ENCODE peak calls at places on chromosomes 13 and 19, in eight cellular contexts. E is right lobe of liver, Z is AG10803, Q is psoas muscle, H is transverse colon, K is fibroblast of lung, O is tibial artery, T is RWPE1. Y is an unnamed sample.

GRCh38 chr13:24053505-24054251 is 106.8 kb upstream of the SPATA13 start:
- DNase-seq in O (no peak), Z (peak), T (peak), E (peak), Q (no peak), H (peak), K (peak), Y (no peak)

GRCh38 chr13:22154041-22154440 is 483.2 kb downstream of the FGF9 start:
- DNase-seq in O (no peak), T (no peak), Q (no peak), H (no peak), E (no peak), K (no peak), Z (no peak), Y (no peak)

GRCh38 chr13:59677966-59678814 is 485.5 kb downstream of the DIAPH3 start:
- DNase-seq in T (peak), E (no peak), K (peak), H (no peak), Z (peak), Q (no peak), O (no peak), Y (no peak)

GRCh38 chr13:108827637-108828036 is 198.2 kb downstream of the MYO16 start:
- DNase-seq in H (no peak), Z (no peak), E (no peak), O (no peak), T (no peak), Q (no peak), K (no peak), Y (no peak)

GRCh38 chr13:113220877-113221276 is 11.5 kb downstream of the CUL4A start:
- DNase-seq in K (peak), T (no peak), H (no peak), Z (peak), O (no peak), E (no peak), Q (no peak), Y (no peak)

GRCh38 chr19:45954132-45954531 is 19.5 kb downstream of the NOVA2 start:
- DNase-seq in K (peak), E (no peak), H (no peak), T (no peak), Z (no peak), O (no peak), Q (no peak), Y (no peak)

GRCh38 chr13:47039106-47039505 is 142.3 kb upstream of the HTR2A start:
- DNase-seq in H (no peak), Q (no peak), E (no peak), T (peak), Z (peak), K (peak), O (no peak), Y (no peak)

GRCh38 chr19:8194528-8195275 is 14.5 kb upstream of the CERS4 start:
- DNase-seq in H (peak), Z (no peak), E (no peak), Q (no peak), T (no peak), O (no peak), K (no peak), Y (no peak)

GRCh38 chr13:98874029-98874397 is 103.9 kb downstream of the DOCK9 start:
- DNase-seq in H (no peak), E (no peak), O (no peak), K (peak), T (no peak), Z (no peak), Q (no peak), Y (no peak)

GRCh38 chr19:50331187-50332013 is 2.2 kb upstream of the KCNC3 start:
- DNase-seq in O (no peak), Q (no peak), T (no peak), H (no peak), Z (no peak), E (no peak), K (no peak), Y (no peak)

GRCh38 chr19:16002380-16002779 is 53.6 kb downstream of the OR10H4 start:
- DNase-seq in O (no peak), H (no peak), K (no peak), T (no peak), Z (peak), Q (no peak), E (no peak), Y (no peak)

GRCh38 chr13:77979721-77980377 is 61.2 kb upstream of the EDNRB start:
- DNase-seq in E (no peak), Z (peak), Q (no peak), O (no peak), K (peak), H (no peak), T (no peak), Y (no peak)

GRCh38 chr13:19991531-19991930 is 33.0 kb downstream of the ZMYM2 start:
- DNase-seq in O (no peak), Z (no peak), T (no peak), H (no peak), E (no peak), Q (no peak), K (no peak), Y (no peak)

GRCh38 chr19:11437955-11438354 is 2.5 kb downstream of the PRKCSH start:
- DNase-seq in H (peak), K (no peak), O (no peak), Z (no peak), E (no peak), Q (no peak), T (no peak), Y (no peak)
- TF ChIP-seq CTCF in H (no peak), K (no peak), O (no peak), Z (no peak), E (no peak), Q (no peak), T (no peak), Y (no peak)

GRCh38 chr13:51282322-51282721 is 57.2 kb upstream of the SERPINE3 start:
- DNase-seq in E (peak), T (no peak), K (no peak), O (no peak), H (no peak), Z (no peak), Q (no peak), Y (peak)
- TF ChIP-seq CTCF in E (peak), T (no peak), K (no peak), O (no peak), H (no peak), Z (no peak), Q (no peak), Y (no peak)

GRCh38 chr19:44587863-44588752 is 25.3 kb upstream of the IGSF23 start:
- DNase-seq in Q (no peak), Z (peak), K (peak), H (no peak), T (peak), O (no peak), E (no peak), Y (no peak)
- TF ChIP-seq CTCF in Q (peak), Z (peak), K (peak), H (no peak), T (no peak), O (no peak), E (peak), Y (no peak)

DNA sequence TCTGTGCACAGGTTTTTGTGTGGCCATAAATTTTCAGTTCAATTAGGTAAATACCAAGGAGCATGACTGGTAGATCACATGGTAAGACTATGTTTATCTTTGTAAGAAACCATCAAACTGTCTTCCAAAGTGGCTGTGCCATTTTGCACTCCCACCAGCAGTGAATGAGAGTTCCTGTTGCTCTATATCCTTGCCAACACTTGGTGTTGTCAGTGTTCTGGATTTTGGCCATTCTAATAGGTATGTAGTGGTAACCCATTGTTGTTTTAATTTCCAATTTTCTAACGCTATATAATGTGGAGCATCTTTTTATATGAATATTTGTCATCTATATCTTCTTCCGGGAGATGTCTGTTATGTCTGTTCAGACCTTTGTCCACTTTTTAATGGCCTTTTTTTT is 51.7 kb upstream of the MED4 start:
- DNase-seq in K (no peak), O (no peak), E (no peak), H (no peak), Q (no peak), T (no peak), Z (no peak), Y (no peak)
- TF ChIP-seq CTCF in K (no peak), O (no peak), E (no peak), H (no peak), Q (no peak), T (no peak), Z (no peak), Y (no peak)